ENCODE peak calls at places on chromosomes 16 and 17, in ten cellular contexts. One of them, this sample, is unnamed. For H3K27me3, the result is how much of the 10 kb centered on the place peaks cover.

GRCh38 chr17:39714234-39714633 is 14.4 kb downstream of the ERBB2 start:
- DNase-seq in brain microvascular endothelial cell: no peak
- DNase-seq in colonic mucosa: no peak
- DNase-seq in Peyer's patch: no peak
- DNase-seq in adrenal gland: no peak
- DNase-seq in fibroblast of lung: no peak
- DNase-seq in CD4-positive, alpha-beta T cell: no peak
- DNase-seq in lung: no peak
- DNase-seq in heart right ventricle: no peak
- DNase-seq in breast epithelium: no peak
- DNase-seq in this sample: no peak

GRCh38 chr17:60525347-60525623 is 757 bp downstream of the APPBP2 start:
- DNase-seq in brain microvascular endothelial cell: no peak
- DNase-seq in colonic mucosa: peak
- DNase-seq in Peyer's patch: peak
- DNase-seq in adrenal gland: no peak
- DNase-seq in fibroblast of lung: peak
- DNase-seq in CD4-positive, alpha-beta T cell: no peak
- DNase-seq in lung: no peak
- DNase-seq in heart right ventricle: peak
- DNase-seq in breast epithelium: no peak
- DNase-seq in this sample: no peak

GRCh38 chr17:66775262-66775661 is 59.7 kb upstream of the CACNG5 start:
- DNase-seq in brain microvascular endothelial cell: no peak
- DNase-seq in colonic mucosa: no peak
- DNase-seq in Peyer's patch: no peak
- DNase-seq in adrenal gland: no peak
- DNase-seq in fibroblast of lung: no peak
- DNase-seq in CD4-positive, alpha-beta T cell: no peak
- DNase-seq in lung: no peak
- DNase-seq in heart right ventricle: no peak
- DNase-seq in breast epithelium: no peak
- DNase-seq in this sample: no peak

GRCh38 chr16:4273858-4274291 is 1.1 kb upstream of the TFAP4 start:
- DNase-seq in brain microvascular endothelial cell: no peak
- DNase-seq in colonic mucosa: peak
- DNase-seq in Peyer's patch: peak
- DNase-seq in adrenal gland: peak
- DNase-seq in fibroblast of lung: peak
- DNase-seq in CD4-positive, alpha-beta T cell: peak
- DNase-seq in lung: peak
- DNase-seq in heart right ventricle: peak
- DNase-seq in breast epithelium: peak
- DNase-seq in this sample: no peak

GRCh38 chr16:27786881-27787625 is 237.1 kb downstream of the KATNIP start:
- DNase-seq in brain microvascular endothelial cell: no peak
- DNase-seq in colonic mucosa: no peak
- DNase-seq in Peyer's patch: no peak
- DNase-seq in adrenal gland: no peak
- DNase-seq in fibroblast of lung: no peak
- DNase-seq in CD4-positive, alpha-beta T cell: no peak
- DNase-seq in lung: no peak
- DNase-seq in heart right ventricle: no peak
- DNase-seq in breast epithelium: no peak
- DNase-seq in this sample: no peak

GRCh38 chr16:17312100-17312732 is 158.5 kb downstream of the XYLT1 start:
- DNase-seq in brain microvascular endothelial cell: no peak
- DNase-seq in colonic mucosa: peak
- DNase-seq in Peyer's patch: peak
- DNase-seq in adrenal gland: no peak
- DNase-seq in fibroblast of lung: peak
- DNase-seq in CD4-positive, alpha-beta T cell: no peak
- DNase-seq in lung: no peak
- DNase-seq in heart right ventricle: no peak
- DNase-seq in breast epithelium: peak
- DNase-seq in this sample: no peak

GRCh38 chr17:77546772-77547201 is 406.0 kb downstream of the SEC14L1 start:
- DNase-seq in brain microvascular endothelial cell: no peak
- DNase-seq in colonic mucosa: peak
- DNase-seq in Peyer's patch: no peak
- DNase-seq in adrenal gland: no peak
- DNase-seq in fibroblast of lung: peak
- DNase-seq in CD4-positive, alpha-beta T cell: no peak
- DNase-seq in lung: no peak
- DNase-seq in heart right ventricle: no peak
- DNase-seq in breast epithelium: no peak
- DNase-seq in this sample: no peak

GRCh38 chr16:54424043-54424451 is 137.5 kb upstream of the IRX3 start:
- DNase-seq in brain microvascular endothelial cell: no peak
- DNase-seq in colonic mucosa: no peak
- DNase-seq in Peyer's patch: no peak
- DNase-seq in adrenal gland: no peak
- DNase-seq in fibroblast of lung: no peak
- DNase-seq in CD4-positive, alpha-beta T cell: no peak
- DNase-seq in lung: no peak
- DNase-seq in heart right ventricle: no peak
- DNase-seq in breast epithelium: no peak
- DNase-seq in this sample: no peak

GRCh38 chr17:11495616-11496015 is 102.7 kb upstream of the DNAH9 start:
- DNase-seq in brain microvascular endothelial cell: no peak
- DNase-seq in colonic mucosa: no peak
- DNase-seq in Peyer's patch: no peak
- DNase-seq in adrenal gland: no peak
- DNase-seq in fibroblast of lung: no peak
- DNase-seq in CD4-positive, alpha-beta T cell: no peak
- DNase-seq in lung: no peak
- DNase-seq in heart right ventricle: no peak
- DNase-seq in breast epithelium: no peak
- DNase-seq in this sample: no peak

GRCh38 chr16:11359370-11359769 is 14.1 kb downstream of the RMI2 start:
- DNase-seq in brain microvascular endothelial cell: peak
- DNase-seq in colonic mucosa: no peak
- DNase-seq in Peyer's patch: no peak
- DNase-seq in adrenal gland: no peak
- DNase-seq in fibroblast of lung: peak
- DNase-seq in CD4-positive, alpha-beta T cell: no peak
- DNase-seq in lung: peak
- DNase-seq in heart right ventricle: no peak
- DNase-seq in breast epithelium: peak
- DNase-seq in this sample: peak

GRCh38 chr17:61389670-61390478 is 9.8 kb upstream of the TBX2 start:
- DNase-seq in brain microvascular endothelial cell: no peak
- DNase-seq in colonic mucosa: no peak
- DNase-seq in Peyer's patch: peak
- DNase-seq in adrenal gland: no peak
- DNase-seq in fibroblast of lung: no peak
- DNase-seq in CD4-positive, alpha-beta T cell: peak
- DNase-seq in lung: no peak
- DNase-seq in heart right ventricle: no peak
- DNase-seq in breast epithelium: no peak
- DNase-seq in this sample: no peak

GRCh38 chr16:55323637-55324490 is at the start of gene IRX6:
- DNase-seq in brain microvascular endothelial cell: no peak
- DNase-seq in colonic mucosa: no peak
- DNase-seq in Peyer's patch: no peak
- DNase-seq in adrenal gland: peak
- DNase-seq in fibroblast of lung: no peak
- DNase-seq in CD4-positive, alpha-beta T cell: no peak
- DNase-seq in lung: peak
- DNase-seq in heart right ventricle: peak
- DNase-seq in breast epithelium: no peak
- DNase-seq in this sample: no peak

GRCh38 chr16:50530277-50531236 is 17.6 kb upstream of the NKD1 start:
- DNase-seq in brain microvascular endothelial cell: no peak
- DNase-seq in colonic mucosa: no peak
- DNase-seq in Peyer's patch: no peak
- DNase-seq in adrenal gland: peak
- DNase-seq in fibroblast of lung: no peak
- DNase-seq in CD4-positive, alpha-beta T cell: no peak
- DNase-seq in lung: peak
- DNase-seq in heart right ventricle: no peak
- DNase-seq in breast epithelium: no peak
- DNase-seq in this sample: no peak

GRCh38 chr16:85238233-85238647 is 126.0 kb upstream of the CIBAR2 start:
- DNase-seq in brain microvascular endothelial cell: peak
- DNase-seq in colonic mucosa: peak
- DNase-seq in Peyer's patch: peak
- DNase-seq in adrenal gland: peak
- DNase-seq in fibroblast of lung: peak
- DNase-seq in CD4-positive, alpha-beta T cell: no peak
- DNase-seq in lung: peak
- DNase-seq in heart right ventricle: peak
- DNase-seq in breast epithelium: no peak
- DNase-seq in this sample: no peak

GRCh38 chr17:64950871-64951270 is 31.6 kb upstream of the LRRC37A3 start:
- DNase-seq in brain microvascular endothelial cell: peak
- DNase-seq in colonic mucosa: no peak
- DNase-seq in Peyer's patch: no peak
- DNase-seq in adrenal gland: no peak
- DNase-seq in fibroblast of lung: peak
- DNase-seq in CD4-positive, alpha-beta T cell: no peak
- DNase-seq in lung: no peak
- DNase-seq in heart right ventricle: no peak
- DNase-seq in breast epithelium: no peak
- DNase-seq in this sample: no peak

GRCh38 chr17:57945999-57946797 is 9.0 kb downstream of the CUEDC1 start:
- DNase-seq in brain microvascular endothelial cell: no peak
- DNase-seq in colonic mucosa: no peak
- DNase-seq in Peyer's patch: no peak
- DNase-seq in adrenal gland: no peak
- DNase-seq in fibroblast of lung: peak
- DNase-seq in CD4-positive, alpha-beta T cell: no peak
- DNase-seq in lung: no peak
- DNase-seq in heart right ventricle: no peak
- DNase-seq in breast epithelium: no peak
- DNase-seq in this sample: no peak

GRCh38 chr17:36761203-36761945 is 160.0 kb downstream of the MRM1 start:
- DNase-seq in brain microvascular endothelial cell: no peak
- DNase-seq in colonic mucosa: no peak
- DNase-seq in Peyer's patch: no peak
- DNase-seq in adrenal gland: no peak
- DNase-seq in fibroblast of lung: no peak
- DNase-seq in CD4-positive, alpha-beta T cell: no peak
- DNase-seq in lung: no peak
- DNase-seq in heart right ventricle: no peak
- DNase-seq in breast epithelium: no peak
- DNase-seq in this sample: no peak

GRCh38 chr16:27460663-27461482 is 58.9 kb downstream of the IL21R start:
- DNase-seq in brain microvascular endothelial cell: no peak
- DNase-seq in colonic mucosa: no peak
- DNase-seq in Peyer's patch: no peak
- DNase-seq in adrenal gland: peak
- DNase-seq in fibroblast of lung: peak
- DNase-seq in CD4-positive, alpha-beta T cell: no peak
- DNase-seq in lung: no peak
- DNase-seq in heart right ventricle: no peak
- DNase-seq in breast epithelium: no peak
- DNase-seq in this sample: no peak

GRCh38 chr17:56292010-56292409 is 138.7 kb downstream of the ANKFN1 start:
- DNase-seq in brain microvascular endothelial cell: no peak
- DNase-seq in colonic mucosa: no peak
- DNase-seq in Peyer's patch: no peak
- DNase-seq in adrenal gland: no peak
- DNase-seq in fibroblast of lung: peak
- DNase-seq in CD4-positive, alpha-beta T cell: no peak
- DNase-seq in lung: no peak
- DNase-seq in heart right ventricle: no peak
- DNase-seq in breast epithelium: no peak
- DNase-seq in this sample: peak

GRCh38 chr16:648071-648785 is 937 bp upstream of the WDR90 start:
- DNase-seq in brain microvascular endothelial cell: no peak
- DNase-seq in colonic mucosa: peak
- DNase-seq in Peyer's patch: peak
- DNase-seq in adrenal gland: peak
- DNase-seq in fibroblast of lung: no peak
- DNase-seq in CD4-positive, alpha-beta T cell: no peak
- DNase-seq in lung: no peak
- DNase-seq in heart right ventricle: no peak
- DNase-seq in breast epithelium: no peak
- DNase-seq in this sample: no peak
- TF ChIP-seq CTCF in brain microvascular endothelial cell: peak
- TF ChIP-seq CTCF in colonic mucosa: peak
- TF ChIP-seq CTCF in Peyer's patch: peak
- TF ChIP-seq CTCF in adrenal gland: peak
- TF ChIP-seq CTCF in fibroblast of lung: peak
- TF ChIP-seq CTCF in CD4-positive, alpha-beta T cell: peak
- TF ChIP-seq CTCF in lung: no peak
- TF ChIP-seq CTCF in heart right ventricle: no peak
- TF ChIP-seq CTCF in breast epithelium: peak
- TF ChIP-seq CTCF in this sample: peak

GRCh38 chr17:683040-683439 is 31.6 kb downstream of the VPS53 start:
- DNase-seq in brain microvascular endothelial cell: no peak
- DNase-seq in colonic mucosa: no peak
- DNase-seq in Peyer's patch: no peak
- DNase-seq in adrenal gland: no peak
- DNase-seq in fibroblast of lung: no peak
- DNase-seq in CD4-positive, alpha-beta T cell: no peak
- DNase-seq in lung: no peak
- DNase-seq in heart right ventricle: no peak
- DNase-seq in breast epithelium: no peak
- DNase-seq in this sample: no peak
- H3K27me3 ChIP-seq in brain microvascular endothelial cell: under half
- H3K27me3 ChIP-seq in colonic mucosa: under half
- H3K27me3 ChIP-seq in Peyer's patch: under half
- H3K27me3 ChIP-seq in adrenal gland: under half
- H3K27me3 ChIP-seq in fibroblast of lung: under half
- H3K27me3 ChIP-seq in CD4-positive, alpha-beta T cell: under half
- H3K27me3 ChIP-seq in lung: under half
- H3K27me3 ChIP-seq in heart right ventricle: under half
- H3K27me3 ChIP-seq in breast epithelium: under half
- H3K27me3 ChIP-seq in this sample: under half

DNA sequence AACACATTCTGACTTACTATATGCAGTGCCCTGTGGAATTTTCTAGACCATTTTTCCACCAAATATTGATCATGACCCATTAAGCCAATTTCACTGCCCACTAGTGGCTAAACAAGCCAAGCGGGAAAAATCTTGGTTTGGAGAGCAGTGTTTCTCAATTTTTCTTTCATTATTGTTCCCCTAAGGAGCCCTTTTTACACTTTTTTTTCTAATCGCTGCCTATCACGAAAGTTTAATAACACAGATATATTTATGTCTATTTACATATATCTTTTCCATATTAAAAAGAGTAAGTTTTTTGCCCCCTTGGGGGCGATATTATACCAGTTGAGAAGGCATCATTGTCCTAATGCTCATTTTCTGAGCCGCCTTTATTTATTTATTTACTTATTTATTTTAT is 10.8 kb upstream of the TLCD3B start:
- DNase-seq in brain microvascular endothelial cell: no peak
- DNase-seq in colonic mucosa: no peak
- DNase-seq in Peyer's patch: no peak
- DNase-seq in adrenal gland: no peak
- DNase-seq in fibroblast of lung: peak
- DNase-seq in CD4-positive, alpha-beta T cell: no peak
- DNase-seq in lung: no peak
- DNase-seq in heart right ventricle: no peak
- DNase-seq in breast epithelium: no peak
- DNase-seq in this sample: no peak
- TF ChIP-seq CTCF in brain microvascular endothelial cell: peak
- TF ChIP-seq CTCF in colonic mucosa: no peak
- TF ChIP-seq CTCF in Peyer's patch: peak
- TF ChIP-seq CTCF in adrenal gland: peak
- TF ChIP-seq CTCF in fibroblast of lung: peak
- TF ChIP-seq CTCF in CD4-positive, alpha-beta T cell: peak
- TF ChIP-seq CTCF in lung: no peak
- TF ChIP-seq CTCF in heart right ventricle: peak
- TF ChIP-seq CTCF in breast epithelium: peak
- TF ChIP-seq CTCF in this sample: peak

GRCh38 chr16:1003551-1004347 is 22.2 kb downstream of the SOX8 start:
- DNase-seq in brain microvascular endothelial cell: peak
- DNase-seq in colonic mucosa: no peak
- DNase-seq in Peyer's patch: peak
- DNase-seq in adrenal gland: no peak
- DNase-seq in fibroblast of lung: peak
- DNase-seq in CD4-positive, alpha-beta T cell: peak
- DNase-seq in lung: no peak
- DNase-seq in heart right ventricle: no peak
- DNase-seq in breast epithelium: no peak
- DNase-seq in this sample: no peak
- H3K27me3 ChIP-seq in brain microvascular endothelial cell: under half
- H3K27me3 ChIP-seq in colonic mucosa: under half
- H3K27me3 ChIP-seq in Peyer's patch: under half
- H3K27me3 ChIP-seq in adrenal gland: under half
- H3K27me3 ChIP-seq in fibroblast of lung: under half
- H3K27me3 ChIP-seq in CD4-positive, alpha-beta T cell: under half
- H3K27me3 ChIP-seq in lung: under half
- H3K27me3 ChIP-seq in heart right ventricle: under half
- H3K27me3 ChIP-seq in breast epithelium: under half
- H3K27me3 ChIP-seq in this sample: under half